ENCODE peak calls at places on chromosomes 6 and 20, in seven cellular contexts. J, I, N, A, U, X and B are unnamed samples.

GRCh38 chr6:82298012-82298411 is 50.5 kb upstream of the IBTK start:
- DNase-seq in U (no peak), I (no peak), X (peak), J (peak), A (no peak), N (no peak), B (peak)

GRCh38 chr6:99369533-99369932 is 20.1 kb upstream of the FAXC start:
- DNase-seq in X (no peak), N (no peak), U (no peak), J (no peak), A (no peak), I (no peak), B (peak)

GRCh38 chr6:169885131-169885530 is 133.7 kb downstream of the ERMARD start:
- DNase-seq in J (no peak), A (no peak), U (no peak), I (no peak), N (no peak), X (no peak), B (no peak)

GRCh38 chr20:24990810-24991252 is 1.7 kb downstream of the APMAP start:
- DNase-seq in X (no peak), I (no peak), A (peak), N (no peak), J (no peak), U (no peak), B (no peak)

GRCh38 chr6:25392372-25392771 is 113.2 kb downstream of the CARMIL1 start:
- DNase-seq in A (no peak), X (no peak), J (peak), U (no peak), I (no peak), N (no peak), B (peak)

GRCh38 chr6:157148391-157149323 is 174.7 kb downstream of the TMEM242 start:
- DNase-seq in I (peak), A (no peak), U (no peak), X (peak), J (peak), N (no peak), B (peak)

GRCh38 chr20:2756056-2756611 is 44.3 kb downstream of the CPXM1 start:
- DNase-seq in A (no peak), I (peak), N (no peak), U (peak), J (peak), X (no peak), B (peak)

GRCh38 chr6:125984311-125984710 is 2.0 kb upstream of the TRMT11 start:
- DNase-seq in I (no peak), N (no peak), X (peak), A (no peak), U (no peak), J (peak), B (peak)

GRCh38 chr6:129491436-129491835 is 218.5 kb downstream of the ARHGAP18 start:
- DNase-seq in U (no peak), N (no peak), X (peak), J (no peak), A (no peak), I (no peak), B (peak)

GRCh38 chr6:10837009-10837691 is 1.2 kb downstream of the MAK start:
- DNase-seq in N (peak), X (no peak), A (peak), I (peak), J (peak), U (peak), B (peak)

GRCh38 chr20:58852559-58853271 is at the start of gene GNAS:
- DNase-seq in A (peak), U (peak), X (peak), I (peak), J (peak), N (peak), B (peak)

GRCh38 chr20:17752452-17752851 is 52.7 kb downstream of the BANF2 start:
- DNase-seq in I (no peak), J (no peak), N (no peak), U (no peak), A (no peak), X (no peak), B (no peak)

GRCh38 chr6:119311514-119312142 is 37.9 kb downstream of the MAN1A1 start:
- DNase-seq in A (no peak), N (no peak), J (no peak), X (no peak), U (no peak), I (no peak), B (no peak)

GRCh38 chr6:139940741-139941712 is 566.6 kb upstream of the CITED2 start:
- DNase-seq in I (no peak), N (no peak), J (no peak), X (peak), U (no peak), A (no peak), B (peak)

GRCh38 chr20:51768759-51769517 is 748 bp upstream of the ATP9A start:
- DNase-seq in I (peak), X (no peak), A (no peak), N (no peak), U (no peak), J (no peak), B (no peak)

GRCh38 chr6:150200428-150201105 is 57.7 kb downstream of the PPP1R14C start:
- DNase-seq in I (no peak), N (no peak), X (no peak), U (no peak), J (no peak), A (peak), B (no peak)

GRCh38 chr6:138240476-138241245 is 22.4 kb upstream of the PBOV1 start:
- DNase-seq in A (no peak), U (no peak), X (peak), J (peak), N (no peak), I (no peak), B (peak)

GRCh38 chr6:5115168-5115567 is 30.0 kb downstream of the PPP1R3G start:
- DNase-seq in X (no peak), N (no peak), A (peak), I (no peak), J (peak), U (no peak), B (peak)

GRCh38 chr20:25514195-25514594 is 71.1 kb downstream of the NINL start:
- DNase-seq in A (no peak), X (no peak), N (no peak), J (no peak), U (no peak), I (no peak), B (no peak)

GRCh38 chr6:131968672-131969071 is 17.5 kb upstream of the CCN2 start:
- DNase-seq in X (no peak), N (no peak), A (no peak), J (no peak), I (no peak), U (no peak), B (no peak)

GRCh38 chr6:157635388-157636244 is 187.4 kb upstream of the SNX9 start:
- DNase-seq in U (no peak), J (no peak), I (no peak), X (no peak), A (no peak), N (no peak), B (no peak)

GRCh38 chr20:6576721-6577120 is 190.8 kb upstream of the BMP2 start:
- DNase-seq in J (peak), X (peak), A (no peak), U (no peak), N (no peak), I (no peak), B (peak)

GRCh38 chr6:150639823-150640331 is 40.2 kb downstream of the PLEKHG1 start:
- DNase-seq in A (no peak), U (no peak), N (no peak), J (no peak), X (no peak), I (no peak), B (no peak)

GRCh38 chr6:122476131-122476530 is 4.5 kb upstream of the SERINC1 start:
- DNase-seq in J (peak), I (no peak), N (no peak), X (peak), U (no peak), A (no peak), B (peak)

GRCh38 chr6:136927313-136927712 is 5.2 kb downstream of the SLC35D3 start:
- DNase-seq in N (no peak), J (peak), U (peak), X (no peak), I (peak), A (no peak), B (peak)

GRCh38 chr6:33199687-33200233 is 705 bp downstream of the RXRB start:
- DNase-seq in X (peak), N (no peak), I (peak), U (peak), J (peak), A (peak), B (peak)

GRCh38 chr20:43665466-43666176 is 1.3 kb upstream of the MYBL2 start:
- DNase-seq in U (peak), X (no peak), I (no peak), N (no peak), J (no peak), A (no peak), B (no peak)

GRCh38 chr20:47701612-47702011 is 83.7 kb downstream of the SULF2 start:
- DNase-seq in U (no peak), A (no peak), I (no peak), X (peak), N (no peak), J (peak), B (no peak)

GRCh38 chr6:36977470-36977941 is 8.5 kb downstream of the MTCH1 start:
- DNase-seq in U (peak), A (no peak), N (no peak), X (no peak), J (no peak), I (peak), B (peak)
- H3K4me3 ChIP-seq in U (no peak), A (no peak), N (no peak), X (no peak), J (no peak), I (no peak), B (no peak)

DNA sequence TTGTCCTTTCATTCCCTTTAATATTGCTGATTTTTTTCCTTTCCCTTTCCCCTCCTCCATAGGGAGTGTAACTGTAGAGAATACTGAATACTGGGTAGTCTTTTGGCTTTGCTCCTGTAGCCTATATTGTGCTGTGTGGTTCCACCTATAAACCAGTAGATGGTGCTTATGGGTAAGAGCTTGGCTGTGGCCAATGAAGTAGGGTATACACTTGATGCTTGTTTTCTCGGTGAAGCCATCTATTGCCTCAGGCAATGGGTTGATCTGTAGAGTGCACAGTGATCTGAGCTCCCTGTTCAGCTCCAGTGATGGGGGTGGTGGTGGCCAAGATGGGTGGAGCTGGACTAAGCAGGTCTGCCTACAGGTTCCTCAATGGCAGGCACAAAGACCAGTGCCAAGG is 203.3 kb upstream of the IMPG1 start:
- DNase-seq in A (no peak), X (no peak), J (no peak), U (no peak), N (no peak), I (no peak), B (no peak)
- TF ChIP-seq CTCF in A (no peak), X (no peak), J (no peak), U (peak), N (no peak), I (no peak), B (no peak)

DNA sequence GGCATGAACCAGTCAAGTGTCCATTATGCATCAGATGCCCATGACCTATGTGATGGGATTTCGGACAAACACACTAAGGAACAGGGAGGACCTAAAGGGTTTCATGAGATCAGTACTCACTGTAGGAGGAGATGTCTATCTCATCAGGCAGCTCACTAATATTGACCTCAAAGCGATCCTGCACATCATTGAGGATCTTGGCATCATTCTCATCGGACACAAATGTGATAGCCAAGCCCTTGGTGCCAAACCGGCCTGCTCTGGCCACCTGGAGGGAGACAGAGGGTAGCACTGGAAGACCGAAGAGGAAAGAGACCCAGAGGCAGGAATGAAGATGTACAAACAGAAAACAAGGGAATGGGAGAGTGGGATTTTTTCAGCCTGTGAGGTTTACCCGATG is 1.9 kb downstream of the MCCD1 start:
- DNase-seq in I (no peak), J (peak), A (no peak), X (no peak), N (no peak), U (no peak), B (no peak)
- H3K4me3 ChIP-seq in I (no peak), J (no peak), A (no peak), X (no peak), N (no peak), U (no peak), B (no peak)

GRCh38 chr6:16711551-16712249 is 49.6 kb downstream of the ATXN1 start:
- DNase-seq in I (no peak), J (peak), A (no peak), X (no peak), N (no peak), U (no peak), B (no peak)

GRCh38 chr6:16712250-16712930 is 48.9 kb downstream of the ATXN1 start:
- DNase-seq in X (no peak), I (no peak), N (no peak), A (no peak), J (no peak), U (no peak), B (no peak)

GRCh38 chr6:16716450-16716858 is 44.8 kb downstream of the ATXN1 start:
- DNase-seq in X (no peak), I (no peak), A (no peak), J (no peak), U (no peak), N (no peak), B (no peak)

GRCh38 chr6:16713597-16713996 is 47.7 kb downstream of the ATXN1 start:
- DNase-seq in A (no peak), U (no peak), J (no peak), X (no peak), I (no peak), N (no peak), B (no peak)

GRCh38 chr6:16712931-16713484 is 48.3 kb downstream of the ATXN1 start:
- DNase-seq in X (peak), N (peak), J (peak), I (peak), U (no peak), A (no peak), B (peak)
- TF ChIP-seq CTCF in X (peak), N (peak), J (peak), I (no peak), U (no peak), A (no peak), B (peak)

GRCh38 chr6:42043787-42044475 is 6.4 kb upstream of the TAF8 start:
- DNase-seq in U (peak), J (peak), A (peak), I (peak), N (peak), X (peak), B (peak)
- H3K4me3 ChIP-seq in U (no peak), J (no peak), A (no peak), I (no peak), N (peak), X (no peak), B (no peak)

DNA sequence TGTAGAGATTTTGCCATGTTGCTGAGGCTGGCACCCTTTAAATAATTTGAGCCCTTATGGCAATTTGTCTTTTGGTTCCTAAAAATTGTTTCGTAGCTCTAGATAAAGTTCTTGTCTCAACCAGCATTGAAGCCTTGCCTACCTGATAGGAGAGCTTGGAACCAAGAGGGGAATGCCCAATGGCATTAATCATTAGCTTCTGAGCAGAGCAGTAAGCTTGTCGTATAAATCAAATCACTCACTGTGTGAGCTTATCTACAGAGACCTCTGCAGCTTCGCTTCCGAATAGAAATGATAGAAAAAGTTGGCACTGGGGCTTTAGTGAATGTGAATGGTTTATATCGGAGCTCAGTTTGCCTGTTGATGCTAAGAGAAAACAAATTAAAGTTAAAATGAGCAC is 10.7 kb downstream of the ANKRD6 start:
- DNase-seq in J (no peak), A (no peak), U (no peak), X (no peak), N (no peak), I (no peak), B (no peak)
- TF ChIP-seq CTCF in J (no peak), A (no peak), U (no peak), X (no peak), N (no peak), I (no peak), B (no peak)

GRCh38 chr6:79798841-79799240 is 148.5 kb downstream of the ELOVL4 start:
- DNase-seq in X (no peak), A (no peak), J (no peak), N (no peak), I (no peak), U (no peak), B (no peak)
- H3K4me3 ChIP-seq in X (no peak), A (no peak), J (no peak), N (no peak), I (no peak), U (no peak), B (no peak)

GRCh38 chr6:162854228-162854627 is 126.5 kb downstream of the PACRG start:
- DNase-seq in I (no peak), U (no peak), N (no peak), A (no peak), J (no peak), X (peak), B (no peak)

GRCh38 chr6:162857321-162857720 is 129.5 kb downstream of the PACRG start:
- DNase-seq in A (no peak), I (no peak), N (no peak), J (no peak), U (no peak), X (no peak), B (no peak)

GRCh38 chr6:162854734-162855191 is 127.0 kb downstream of the PACRG start:
- DNase-seq in I (no peak), X (peak), U (peak), A (no peak), N (no peak), J (no peak), B (no peak)

GRCh38 chr6:162852810-162853577 is 125.2 kb downstream of the PACRG start:
- DNase-seq in J (no peak), A (no peak), U (no peak), X (no peak), I (no peak), N (no peak), B (no peak)

DNA sequence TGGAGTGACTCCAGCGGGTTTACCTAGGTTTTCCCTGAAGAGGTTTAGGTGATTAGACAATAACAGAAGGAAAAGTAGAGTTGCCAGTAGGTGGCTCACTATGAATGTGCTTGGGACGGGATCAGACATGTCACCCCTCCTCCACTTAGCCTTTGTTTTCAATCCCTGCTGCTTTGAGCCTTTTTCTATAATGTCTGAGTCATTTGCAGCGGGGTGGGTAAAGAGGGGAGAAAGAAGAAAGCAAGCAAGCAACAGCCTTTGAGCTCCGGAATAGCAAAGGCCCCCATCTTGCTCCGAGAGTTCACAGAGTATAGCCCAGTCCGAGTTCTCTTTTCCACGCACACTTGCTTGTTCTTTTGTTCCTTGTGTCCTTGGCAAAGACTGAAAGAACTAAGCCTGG is 129.1 kb downstream of the PACRG start:
- DNase-seq in J (peak), X (peak), I (peak), U (peak), N (no peak), A (no peak), B (peak)
- TF ChIP-seq CTCF in J (peak), X (peak), I (peak), U (peak), N (peak), A (peak), B (peak)

GRCh38 chr6:42045538-42046460 is 4.5 kb upstream of the TAF8 start:
- DNase-seq in I (peak), U (no peak), J (peak), A (peak), X (peak), N (peak), B (peak)
- H3K4me3 ChIP-seq in I (no peak), U (no peak), J (peak), A (no peak), X (peak), N (peak), B (peak)